ENCODE peak calls at places on chromosomes 5 and 9, in eight cellular contexts. Z, K, Q, V, S, P, B and J are unnamed samples.

GRCh38 chr5:128252196-128252595 is 168.6 kb downstream of the SLC12A2 start:
- DNase-seq in Z (no peak), K (no peak), Q (no peak), V (no peak), S (no peak), P (no peak), B (no peak), J (no peak)

GRCh38 chr9:121652037-121652837 is 803 bp downstream of the DAB2IP start:
- DNase-seq in Z (no peak), K (peak; percentile 74), Q (no peak), V (no peak), S (peak; percentile 67), P (peak; percentile 42), B (no peak), J (peak; percentile 69)

GRCh38 chr9:14752271-14752670 is 29.7 kb upstream of the CER1 start:
- DNase-seq in Z (no peak), K (no peak), Q (no peak), V (no peak), S (no peak), P (no peak), B (no peak), J (no peak)

GRCh38 chr5:72835633-72836032 is 19.2 kb downstream of the TNPO1 start:
- DNase-seq in Z (no peak), K (no peak), Q (no peak), V (no peak), S (no peak), P (no peak), B (no peak), J (no peak)

GRCh38 chr9:122562134-122562760 is 9.3 kb downstream of the OR1N2 start:
- DNase-seq in Z (no peak), K (peak; percentile 58), Q (no peak), V (no peak), S (no peak), P (no peak), B (no peak), J (no peak)

GRCh38 chr5:178667109-178667508 is 40.3 kb upstream of the CLK4 start:
- DNase-seq in Z (no peak), K (peak; percentile 33), Q (no peak), V (no peak), S (no peak), P (no peak), B (no peak), J (no peak)

GRCh38 chr5:14204785-14205321 is 61.7 kb downstream of the TRIO start:
- DNase-seq in Z (peak; percentile 88), K (peak; percentile 46), Q (peak; percentile 77), V (no peak), S (peak; percentile 44), P (peak; percentile 63), B (no peak), J (no peak)

GRCh38 chr5:98721231-98721928 is 52.1 kb upstream of the RGMB start:
- DNase-seq in Z (peak; percentile 22), K (no peak), Q (no peak), V (no peak), S (no peak), P (no peak), B (no peak), J (no peak)

GRCh38 chr9:113622600-113623400 is 159.3 kb downstream of the RGS3 start:
- DNase-seq in Z (peak; percentile 82), K (peak; percentile 85), Q (peak; percentile 65), V (peak; percentile 67), S (no peak), P (no peak), B (no peak), J (no peak)

GRCh38 chr5:108743344-108743743 is 4.4 kb upstream of the FER start:
- DNase-seq in Z (peak; percentile 81), K (peak; percentile 34), Q (no peak), V (no peak), S (no peak), P (no peak), B (no peak), J (no peak)

GRCh38 chr9:87973791-87974292 is 491 bp downstream of the CDK20 start:
- DNase-seq in Z (peak; percentile 17), K (peak; percentile 28), Q (no peak), V (no peak), S (no peak), P (no peak), B (no peak), J (no peak)

GRCh38 chr9:35826071-35826701 is 2.3 kb downstream of the FAM221B start:
- DNase-seq in Z (peak; percentile 82), K (peak; percentile 83), Q (no peak), V (peak; percentile 45), S (peak; percentile 45), P (no peak), B (peak; percentile 5), J (no peak)

GRCh38 chr5:128674837-128675446 is 136.9 kb upstream of the FBN2 start:
- DNase-seq in Z (peak; percentile 57), K (peak; percentile 75), Q (no peak), V (peak; percentile 39), S (peak; percentile 35), P (peak; percentile 14), B (no peak), J (no peak)

GRCh38 chr5:56321236-56321881 is 88.2 kb upstream of the ANKRD55 start:
- DNase-seq in Z (no peak), K (no peak), Q (no peak), V (no peak), S (no peak), P (no peak), B (no peak), J (no peak)

GRCh38 chr5:8954801-8955200 is 591.1 kb downstream of the SEMA5A start:
- DNase-seq in Z (peak; percentile 6), K (peak; percentile 3), Q (no peak), V (no peak), S (no peak), P (no peak), B (no peak), J (no peak)

GRCh38 chr9:135509458-135509857 is 9.0 kb downstream of the MRPS2 start:
- DNase-seq in Z (no peak), K (no peak), Q (no peak), V (no peak), S (no peak), P (no peak), B (no peak), J (no peak)
- TF ChIP-seq CTCF in Z (no peak), K (no peak), Q (no peak), V (no peak), S (no peak), P (no peak), B (no peak), J (no peak)

GRCh38 chr9:128020692-128021091 is 39.9 kb upstream of the EEIG1 start:
- DNase-seq in Z (no peak), K (peak; percentile 62), Q (no peak), V (no peak), S (no peak), P (no peak), B (no peak), J (no peak)
- TF ChIP-seq CTCF in Z (peak; percentile 19), K (peak; percentile 59), Q (no peak), V (no peak), S (no peak), P (no peak), B (no peak), J (peak; percentile 60)

GRCh38 chr5:102450313-102450990 is 48.3 kb downstream of the SLCO6A1 start:
- DNase-seq in Z (peak; percentile 2), K (peak; percentile 76), Q (no peak), V (no peak), S (no peak), P (no peak), B (no peak), J (no peak)
- TF ChIP-seq CTCF in Z (no peak), K (peak; percentile 66), Q (no peak), V (no peak), S (no peak), P (no peak), B (no peak), J (peak; percentile 25)

GRCh38 chr9:33143241-33143642 is 23.9 kb downstream of the B4GALT1 start:
- DNase-seq in Z (peak; percentile 77), K (no peak), Q (no peak), V (peak; percentile 43), S (no peak), P (no peak), B (no peak), J (no peak)
- TF ChIP-seq CTCF in Z (no peak), K (no peak), Q (no peak), V (no peak), S (no peak), P (no peak), B (no peak), J (no peak)